ENCODE peak calls at places on chromosome 5, in ten cellular contexts. L, X, I, M, Y, C, E, W, K and T are unnamed samples.

GRCh38 chr5:152631217-152631616 is 226.1 kb upstream of the NMUR2 start:
- DNase-seq in K (no peak), M (no peak), I (no peak), X (no peak), E (no peak), L (no peak), Y (no peak), W (no peak), C (no peak), T (no peak)

GRCh38 chr5:180831139-180832080 is 28.8 kb upstream of the MGAT1 start:
- DNase-seq in W (peak), E (peak), K (peak), C (peak), L (peak), I (peak), X (peak), Y (peak), M (peak), T (peak)

GRCh38 chr5:24110019-24110615 is 534.7 kb downstream of the CDH10 start:
- DNase-seq in M (no peak), X (peak), Y (no peak), C (no peak), K (peak), L (no peak), E (peak), W (no peak), I (no peak), T (no peak)

GRCh38 chr5:138282918-138283742 is 8.7 kb upstream of the GFRA3 start:
- DNase-seq in X (peak), W (no peak), I (no peak), M (peak), C (peak), E (peak), L (no peak), K (peak), Y (no peak), T (no peak)

GRCh38 chr5:50699737-50700136 is 33.3 kb downstream of the PARP8 start:
- DNase-seq in K (peak), M (no peak), X (no peak), W (no peak), E (peak), Y (no peak), C (no peak), I (no peak), L (no peak), T (no peak)

GRCh38 chr5:106481375-106481774 is 1189.4 kb downstream of the EFNA5 start:
- DNase-seq in X (no peak), L (no peak), I (no peak), K (no peak), M (no peak), Y (no peak), W (no peak), E (no peak), C (no peak), T (no peak)

GRCh38 chr5:375921-376871 is 54.7 kb downstream of the AHRR start:
- DNase-seq in C (no peak), E (no peak), L (no peak), I (no peak), W (no peak), M (peak), Y (no peak), X (no peak), K (no peak), T (no peak)

GRCh38 chr5:41445937-41446563 is 64.4 kb downstream of the PLCXD3 start:
- DNase-seq in I (no peak), C (no peak), L (no peak), X (no peak), Y (no peak), M (no peak), K (no peak), E (no peak), W (no peak), T (no peak)

GRCh38 chr5:91643796-91644195 is 260.7 kb upstream of the ARRDC3 start:
- DNase-seq in E (no peak), M (no peak), X (no peak), W (no peak), I (no peak), K (no peak), C (no peak), L (no peak), Y (no peak), T (no peak)

GRCh38 chr5:3251784-3252183 is 343.8 kb upstream of the IRX1 start:
- DNase-seq in W (no peak), I (no peak), K (no peak), M (no peak), E (peak), X (no peak), L (no peak), Y (no peak), C (no peak), T (no peak)

GRCh38 chr5:122156724-122157325 is 27.5 kb downstream of the ZNF474 start:
- DNase-seq in L (no peak), C (no peak), M (no peak), W (no peak), K (peak), Y (no peak), E (peak), I (no peak), X (peak), T (no peak)

GRCh38 chr5:151223447-151224264 is at the start of gene CCDC69:
- DNase-seq in X (peak), M (peak), L (peak), K (peak), C (peak), W (no peak), Y (peak), E (peak), I (peak), T (no peak)

GRCh38 chr5:1187234-1187949 is 14.0 kb upstream of the SLC6A19 start:
- DNase-seq in K (no peak), W (no peak), X (no peak), E (no peak), Y (no peak), I (no peak), C (no peak), L (no peak), M (no peak), T (no peak)

GRCh38 chr5:2895876-2896275 is 144.4 kb upstream of the IRX2 start:
- DNase-seq in I (no peak), Y (no peak), C (no peak), M (peak), E (no peak), K (no peak), X (no peak), W (no peak), L (no peak), T (no peak)

GRCh38 chr5:124301850-124302249 is 444.6 kb downstream of the ZNF608 start:
- DNase-seq in Y (no peak), C (no peak), X (no peak), L (no peak), I (no peak), W (no peak), K (peak), E (peak), M (no peak), T (no peak)

GRCh38 chr5:79025054-79025465 is 40.0 kb upstream of the ARSB start:
- DNase-seq in X (peak), E (peak), W (no peak), K (peak), C (peak), Y (peak), M (peak), L (peak), I (peak), T (peak)

GRCh38 chr5:172417983-172418630 is 36.2 kb downstream of the SH3PXD2B start:
- DNase-seq in L (no peak), C (no peak), E (no peak), M (peak), W (no peak), Y (no peak), I (no peak), X (no peak), K (no peak), T (no peak)

GRCh38 chr5:144247131-144247530 is 76.5 kb downstream of the KCTD16 start:
- DNase-seq in M (no peak), X (no peak), K (no peak), L (no peak), C (no peak), E (peak), W (no peak), I (no peak), Y (no peak), T (no peak)

GRCh38 chr5:107428303-107428761 is 242.4 kb downstream of the EFNA5 start:
- DNase-seq in K (peak), L (no peak), C (no peak), X (no peak), I (no peak), W (no peak), M (no peak), Y (no peak), E (no peak), T (no peak)

GRCh38 chr5:27472000-27472763 is 433.8 kb upstream of the CDH9 start:
- DNase-seq in M (no peak), E (peak), K (no peak), L (no peak), C (peak), I (no peak), W (no peak), X (peak), Y (no peak), T (no peak)

GRCh38 chr5:150593593-150593992 is 46.9 kb upstream of the SYNPO start:
- DNase-seq in C (no peak), W (no peak), I (no peak), M (no peak), X (no peak), L (no peak), K (no peak), Y (no peak), E (no peak), T (no peak)

GRCh38 chr5:103014983-103015382 is 105.0 kb downstream of the GIN1 start:
- DNase-seq in X (no peak), W (no peak), M (no peak), Y (no peak), I (no peak), C (no peak), L (no peak), K (no peak), E (no peak), T (no peak)

GRCh38 chr5:179624841-179625271 is 1.4 kb upstream of the HNRNPH1 start:
- DNase-seq in X (no peak), C (no peak), M (peak), L (no peak), E (peak), W (no peak), Y (no peak), I (no peak), K (no peak), T (no peak)

GRCh38 chr5:63245271-63245670 is 666.7 kb downstream of the LRRC70 start:
- DNase-seq in C (no peak), W (no peak), L (no peak), K (peak), I (no peak), E (no peak), M (no peak), Y (no peak), X (no peak), T (no peak)

GRCh38 chr5:55278778-55279177 is 28.7 kb downstream of the DHX29 start:
- DNase-seq in C (no peak), W (no peak), X (no peak), E (no peak), K (peak), L (no peak), I (no peak), Y (no peak), M (no peak), T (no peak)

GRCh38 chr5:77719666-77720363 is 56.3 kb downstream of the TBCA start:
- DNase-seq in E (no peak), M (no peak), K (no peak), X (no peak), C (no peak), Y (no peak), I (no peak), L (peak), W (no peak), T (no peak)

GRCh38 chr5:160938532-160938931 is 86.5 kb upstream of the ATP10B start:
- DNase-seq in L (no peak), M (no peak), I (no peak), K (peak), W (no peak), X (no peak), E (no peak), C (no peak), Y (no peak), T (no peak)

GRCh38 chr5:132987531-132988408 is 24.3 kb upstream of the AFF4 start:
- DNase-seq in E (no peak), L (no peak), W (no peak), X (no peak), Y (no peak), C (no peak), M (no peak), I (no peak), K (no peak), T (no peak)

GRCh38 chr5:147661576-147661975 is 121.0 kb downstream of the JAKMIP2 start:
- DNase-seq in K (no peak), C (no peak), W (no peak), Y (no peak), X (no peak), E (no peak), L (no peak), M (no peak), I (no peak), T (no peak)

GRCh38 chr5:160173-160510 is 31.2 kb upstream of the LRRC14B start:
- DNase-seq in L (no peak), W (no peak), M (no peak), I (no peak), K (no peak), C (no peak), X (no peak), E (no peak), Y (no peak), T (no peak)

GRCh38 chr5:90473321-90474234 is 993 bp downstream of the MBLAC2 start:
- DNase-seq in K (peak), X (no peak), W (no peak), M (peak), I (peak), L (no peak), C (peak), Y (peak), E (peak), T (peak)

GRCh38 chr5:73337586-73337985 is 111.0 kb downstream of the FOXD1 start:
- DNase-seq in W (no peak), M (no peak), E (no peak), Y (no peak), X (no peak), K (no peak), I (no peak), C (no peak), L (no peak), T (no peak)

GRCh38 chr5:137621861-137622823 is 113.7 kb downstream of the KLHL3 start:
- DNase-seq in L (no peak), K (no peak), W (no peak), X (no peak), M (no peak), Y (no peak), E (no peak), C (no peak), I (no peak), T (no peak)

GRCh38 chr5:168162464-168162863 is 129.0 kb upstream of the WWC1 start:
- DNase-seq in X (no peak), W (no peak), M (no peak), C (no peak), L (no peak), E (peak), Y (no peak), I (no peak), K (no peak), T (no peak)

GRCh38 chr5:105593011-105593760 is 2030.6 kb upstream of the NUDT12 start:
- DNase-seq in L (no peak), C (no peak), X (no peak), M (no peak), W (no peak), E (peak), Y (no peak), K (no peak), I (no peak), T (no peak)

GRCh38 chr5:122130152-122130551 is 806 bp downstream of the ZNF474 start:
- DNase-seq in X (no peak), E (peak), L (no peak), K (no peak), M (no peak), C (no peak), W (no peak), Y (no peak), I (no peak), T (no peak)

GRCh38 chr5:38060354-38060753 is 198.0 kb upstream of the EGFLAM start:
- DNase-seq in E (peak), Y (no peak), M (no peak), L (no peak), C (no peak), W (no peak), K (no peak), X (no peak), I (no peak), T (no peak)

GRCh38 chr5:101976933-101977332 is 319.2 kb downstream of the SLCO4C1 start:
- DNase-seq in L (no peak), E (no peak), W (no peak), I (no peak), C (no peak), Y (no peak), M (no peak), X (no peak), K (no peak), T (no peak)